ENCODE peak calls at places on chromosomes 6 and 20, in five cellular contexts. H is stomach, T is K562, R is transverse colon, M is suprapubic skin. X is an unnamed sample.

GRCh38 chr20:44691424-44692423 is 23.4 kb upstream of the CCN5 start:
- DNase-seq in H (no peak), T (no peak), R (no peak), M (peak), X (peak)

GRCh38 chr6:152206072-152206818 is 398.8 kb downstream of the ESR1 start:
- DNase-seq in H (peak), T (peak), R (peak), M (no peak), X (peak)

GRCh38 chr6:6008114-6008647 is 1.5 kb upstream of the NRN1 start:
- DNase-seq in H (no peak), T (no peak), R (no peak), M (no peak), X (no peak)

GRCh38 chr20:6819599-6819998 is 52.1 kb downstream of the BMP2 start:
- DNase-seq in H (no peak), T (no peak), R (peak), M (no peak), X (no peak)

GRCh38 chr20:11011653-11012052 is 337.9 kb upstream of the JAG1 start:
- DNase-seq in H (no peak), T (no peak), R (no peak), M (no peak), X (no peak)

GRCh38 chr20:1874534-1875168 is 20.6 kb upstream of the SIRPA start:
- DNase-seq in H (peak), T (no peak), R (no peak), M (no peak), X (no peak)

GRCh38 chr6:155530219-155530834 is 74.7 kb upstream of the NOX3 start:
- DNase-seq in H (no peak), T (peak), R (no peak), M (no peak), X (no peak)

GRCh38 chr6:15350386-15351083 is 104.7 kb downstream of the JARID2 start:
- DNase-seq in H (no peak), T (no peak), R (no peak), M (no peak), X (no peak)

GRCh38 chr6:13445005-13445743 is 42.2 kb downstream of the GFOD1 start:
- DNase-seq in H (peak), T (no peak), R (peak), M (no peak), X (peak)

GRCh38 chr6:45724511-45724910 is 291.1 kb downstream of the CLIC5 start:
- DNase-seq in H (no peak), T (no peak), R (no peak), M (no peak), X (peak)

GRCh38 chr6:137353346-137353745 is 134.2 kb upstream of the IFNGR1 start:
- DNase-seq in H (no peak), T (no peak), R (no peak), M (no peak), X (no peak)

GRCh38 chr6:140909156-140909555 is 1223.6 kb upstream of the GJE1 start:
- DNase-seq in H (no peak), T (no peak), R (no peak), M (no peak), X (no peak)

GRCh38 chr20:43973671-43974450 is 59.2 kb downstream of the TOX2 start:
- DNase-seq in H (no peak), T (no peak), R (no peak), M (peak), X (no peak)

GRCh38 chr6:34044945-34045595 is 100.8 kb downstream of the GRM4 start:
- DNase-seq in H (no peak), T (no peak), R (no peak), M (no peak), X (no peak)

GRCh38 chr6:167700199-167700598 is 126.5 kb upstream of the AFDN start:
- DNase-seq in H (no peak), T (no peak), R (no peak), M (no peak), X (no peak)

GRCh38 chr20:61608275-61609085 is 356.4 kb downstream of the CDH4 start:
- DNase-seq in H (no peak), T (peak), R (no peak), M (no peak), X (no peak)

GRCh38 chr6:128397996-128398395 is 122.4 kb downstream of the PTPRK start:
- DNase-seq in H (no peak), T (no peak), R (no peak), M (no peak), X (no peak)

GRCh38 chr6:52595000-52595795 is 18.3 kb upstream of the TRAM2 start:
- DNase-seq in H (no peak), T (no peak), R (peak), M (no peak), X (no peak)

GRCh38 chr6:120996340-120996739 is 337.9 kb downstream of the TBC1D32 start:
- DNase-seq in H (no peak), T (no peak), R (no peak), M (no peak), X (no peak)

GRCh38 chr20:33733654-33734576 is 2.1 kb downstream of the ZNF341 start:
- DNase-seq in H (peak), T (no peak), R (peak), M (no peak), X (no peak)

GRCh38 chr6:13194852-13195251 is 133.5 kb downstream of the TBC1D7 start:
- DNase-seq in H (peak), T (peak), R (peak), M (no peak), X (no peak)

GRCh38 chr20:38201356-38201755 is 36.3 kb upstream of the TGM2 start:
- DNase-seq in H (no peak), T (no peak), R (no peak), M (no peak), X (no peak)

GRCh38 chr6:42269974-42270510 is 52.4 kb upstream of the MRPS10 start:
- DNase-seq in H (no peak), T (no peak), R (no peak), M (no peak), X (no peak)

GRCh38 chr6:126083875-126084274 is 97.5 kb downstream of the TRMT11 start:
- DNase-seq in H (no peak), T (no peak), R (no peak), M (no peak), X (no peak)

GRCh38 chr20:48544402-48545333 is 283.1 kb downstream of the PREX1 start:
- DNase-seq in H (no peak), T (no peak), R (peak), M (no peak), X (no peak)

GRCh38 chr6:36442671-36443497 is at the start of the genes KCTD20 and PXT1:
- DNase-seq in H (peak), T (peak), R (peak), M (peak), X (peak)
- TF ChIP-seq EP300 in H (no peak), T (peak), R (no peak), M (no peak), X (peak)

DNA sequence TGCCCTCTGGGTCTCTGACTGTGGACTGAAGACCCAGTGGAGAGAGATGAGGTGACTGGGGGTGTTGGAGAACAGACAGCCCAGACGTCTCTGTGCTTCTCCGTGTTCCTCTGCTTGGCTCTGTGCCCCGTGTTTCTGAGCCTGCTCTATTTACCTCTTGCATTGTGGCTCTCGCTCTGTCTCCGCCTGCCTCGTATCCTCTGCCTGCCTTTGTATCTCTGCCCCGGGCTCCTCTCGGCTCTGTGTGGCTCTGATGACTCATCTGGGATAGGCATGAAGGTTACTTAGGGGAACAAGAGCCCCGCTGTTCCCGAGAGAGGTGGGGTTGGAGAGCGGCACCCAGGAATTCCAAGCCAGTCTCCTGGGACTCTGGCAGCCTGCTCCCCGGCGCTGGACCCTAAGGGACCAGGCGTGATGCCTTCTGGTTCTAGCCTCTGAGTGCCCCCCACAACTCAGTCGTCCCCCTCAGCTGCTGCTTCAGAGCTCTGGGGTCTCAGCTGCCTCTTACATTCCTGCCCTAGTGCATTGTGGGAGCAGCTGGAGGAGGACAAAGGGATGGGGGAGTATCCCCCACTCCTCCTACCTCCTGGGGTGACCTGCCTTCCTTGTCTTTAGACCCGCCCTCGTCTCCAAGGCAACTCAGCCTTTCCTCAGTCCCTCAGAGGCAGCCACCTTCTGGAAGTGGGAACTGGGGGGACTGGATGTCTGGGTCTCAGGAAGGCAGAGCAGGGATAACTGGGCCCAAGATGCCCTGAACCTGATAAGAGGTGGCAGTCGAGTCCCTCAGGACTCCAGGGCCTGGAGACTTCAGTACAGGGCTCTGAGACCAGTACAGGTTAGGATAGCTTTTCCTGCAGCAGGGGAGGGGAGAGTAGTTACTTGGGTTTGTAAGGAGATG is 1.9 kb downstream of the DDR1 start:
- DNase-seq in H (peak), T (peak), R (peak), M (peak), X (no peak)
- TF ChIP-seq EP300 in H (no peak), T (no peak), R (no peak), M (no peak), X (no peak)

GRCh38 chr20:50394569-50394968 is 115.6 kb upstream of the PTPN1 start:
- DNase-seq in H (no peak), T (no peak), R (no peak), M (no peak), X (no peak)

GRCh38 chr20:50395914-50396488 is 114.2 kb upstream of the PTPN1 start:
- DNase-seq in H (no peak), T (no peak), R (no peak), M (no peak), X (no peak)

GRCh38 chr20:50396623-50397022 is 113.6 kb upstream of the PTPN1 start:
- DNase-seq in H (no peak), T (no peak), R (no peak), M (no peak), X (no peak)

GRCh38 chr20:50393990-50394561 is 116.1 kb upstream of the PTPN1 start:
- DNase-seq in H (no peak), T (no peak), R (no peak), M (no peak), X (no peak)

GRCh38 chr20:50395258-50395729 is 114.9 kb upstream of the PTPN1 start:
- DNase-seq in H (peak), T (no peak), R (peak), M (no peak), X (peak)
- TF ChIP-seq EP300 in H (peak), T (no peak), R (peak), M (peak), X (peak)

DNA sequence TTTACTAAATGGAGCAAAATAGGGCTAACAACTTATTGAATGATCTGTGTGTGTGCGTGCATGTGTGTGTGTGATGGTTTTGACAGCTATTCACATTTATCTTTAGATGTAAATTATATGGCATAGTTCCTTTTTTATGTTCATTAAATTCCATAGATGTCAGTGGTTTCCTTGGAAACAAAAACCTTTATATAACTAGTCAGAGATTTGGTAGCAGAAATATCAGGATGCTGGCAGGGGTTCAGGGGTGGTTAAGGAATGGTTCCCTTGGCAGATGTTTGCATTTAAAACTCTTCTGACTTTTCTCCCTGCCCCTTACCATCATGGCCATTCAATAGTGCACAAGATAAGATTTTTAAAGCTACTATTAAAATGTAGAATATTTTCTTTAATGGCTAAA is 256.6 kb downstream of the PLCB1 start:
- DNase-seq in H (no peak), T (no peak), R (no peak), M (no peak), X (no peak)
- TF ChIP-seq EP300 in H (no peak), T (no peak), R (no peak), M (no peak), X (no peak)

GRCh38 chr20:63970714-63971431 is 1.1 kb upstream of the ZNF512B start:
- DNase-seq in H (no peak), T (no peak), R (no peak), M (no peak), X (no peak)

GRCh38 chr20:63973160-63973479 is 3.4 kb upstream of the ZNF512B start:
- DNase-seq in H (no peak), T (no peak), R (no peak), M (no peak), X (no peak)

GRCh38 chr20:63972312-63973159 is 2.8 kb upstream of the ZNF512B start:
- DNase-seq in H (no peak), T (no peak), R (peak), M (no peak), X (no peak)

GRCh38 chr20:63974402-63975200 is 4.8 kb downstream of the SAMD10 start:
- DNase-seq in H (peak), T (no peak), R (no peak), M (no peak), X (no peak)

GRCh38 chr20:63973636-63974401 is 4.1 kb upstream of the ZNF512B start:
- DNase-seq in H (peak), T (peak), R (peak), M (peak), X (peak)
- TF ChIP-seq EP300 in H (no peak), T (peak), R (no peak), M (no peak), X (no peak)

GRCh38 chr20:57941572-57942381 is 232.0 kb upstream of the PMEPA1 start:
- DNase-seq in H (no peak), T (no peak), R (no peak), M (no peak), X (no peak)
- TF ChIP-seq EP300 in H (no peak), T (no peak), R (no peak), M (no peak), X (no peak)

GRCh38 chr6:127199470-127199869 is 67.2 kb upstream of the RNF146 start:
- DNase-seq in H (no peak), T (no peak), R (no peak), M (no peak), X (no peak)
- TF ChIP-seq EP300 in H (no peak), T (no peak), R (no peak), M (no peak), X (no peak)

GRCh38 chr6:21526974-21527373 is 66.6 kb upstream of the SOX4 start:
- DNase-seq in H (no peak), T (no peak), R (no peak), M (no peak), X (no peak)

GRCh38 chr6:21523652-21524051 is 69.9 kb upstream of the SOX4 start:
- DNase-seq in H (no peak), T (peak), R (no peak), M (no peak), X (no peak)

GRCh38 chr6:21522773-21523490 is 70.6 kb upstream of the SOX4 start:
- DNase-seq in H (no peak), T (no peak), R (no peak), M (no peak), X (no peak)

GRCh38 chr6:21527731-21528130 is 65.8 kb upstream of the SOX4 start:
- DNase-seq in H (no peak), T (no peak), R (no peak), M (no peak), X (no peak)

GRCh38 chr6:21522007-21522758 is 71.4 kb upstream of the SOX4 start:
- DNase-seq in H (no peak), T (no peak), R (no peak), M (no peak), X (no peak)
- TF ChIP-seq EP300 in H (no peak), T (no peak), R (no peak), M (no peak), X (no peak)